ENCODE peak calls at places on chromosome 18, in four cellular contexts. U, K, P and V are unnamed samples.

GRCh38 chr18:41982942-41983660 is 28.1 kb downstream of the PIK3C3 start:
- DNase-seq in P (no peak), K (no peak), U (no peak), V (no peak)

GRCh38 chr18:59639821-59640220 is 57.4 kb downstream of the CCBE1 start:
- DNase-seq in P (no peak), K (no peak), U (no peak), V (peak)

GRCh38 chr18:42255908-42256765 is 301.1 kb downstream of the PIK3C3 start:
- DNase-seq in P (no peak), U (no peak), K (no peak), V (no peak)

GRCh38 chr18:58538604-58539386 is 90.1 kb downstream of the ALPK2 start:
- DNase-seq in U (no peak), K (no peak), P (no peak), V (no peak)

GRCh38 chr18:58402247-58402646 is 226.6 kb downstream of the ALPK2 start:
- DNase-seq in U (peak), K (no peak), P (no peak), V (peak)

GRCh38 chr18:57544958-57545661 is 41.4 kb downstream of the FECH start:
- DNase-seq in P (no peak), K (no peak), U (no peak), V (no peak)

GRCh38 chr18:47500930-47501329 is 249.5 kb upstream of the SKOR2 start:
- DNase-seq in K (no peak), P (no peak), U (no peak), V (no peak)

GRCh38 chr18:26483633-26484032 is 64.7 kb downstream of the KCTD1 start:
- DNase-seq in P (no peak), U (no peak), K (no peak), V (no peak)

GRCh38 chr18:12015697-12016062 is 34.4 kb downstream of the IMPA2 start:
- DNase-seq in U (peak), K (peak), P (peak), V (peak)